ENCODE peak calls at places on chromosomes 12 and 14, in six cellular contexts. C, J, W, D, L and S are unnamed samples.
A peak's percentile ranks its signal among the peaks of the same experiment; 100 is the strongest.

GRCh38 chr12:122399592-122400373 is 22.7 kb downstream of the CLIP1 start:
- DNase-seq in C (no peak), J (peak; percentile 41), W (peak; percentile 60), D (peak; percentile 50), L (peak; percentile 96), S (no peak)

GRCh38 chr12:2679816-2680675 is 114.7 kb upstream of the FKBP4 start:
- DNase-seq in C (no peak), J (no peak), W (no peak), D (no peak), L (no peak), S (no peak)

GRCh38 chr14:52729925-52730707 is at the start of gene STYX:
- DNase-seq in C (peak; percentile 82), J (peak; percentile 98), W (peak; percentile 97), D (peak; percentile 99), L (peak; percentile 97), S (peak; percentile 27)

GRCh38 chr12:116773276-116773731 is 35.2 kb downstream of the RNFT2 start:
- DNase-seq in C (no peak), J (peak; percentile 57), W (no peak), D (no peak), L (peak; percentile 24), S (peak; percentile 63)

GRCh38 chr12:111368291-111368683 is 608 bp downstream of the PHETA1 start:
- DNase-seq in C (peak; percentile 41), J (peak; percentile 15), W (no peak), D (no peak), L (no peak), S (no peak)

GRCh38 chr12:80053048-80053790 is 46.1 kb upstream of the OTOGL start:
- DNase-seq in C (no peak), J (no peak), W (no peak), D (no peak), L (peak; percentile 89), S (no peak)

GRCh38 chr14:106840258-106840657 is 1313.9 kb downstream of the TMEM121 start:
- DNase-seq in C (no peak), J (no peak), W (no peak), D (no peak), L (no peak), S (no peak)

GRCh38 chr14:74244115-74244514 is 4.9 kb downstream of the VSX2 start:
- DNase-seq in C (no peak), J (no peak), W (no peak), D (no peak), L (no peak), S (peak; percentile 58)

GRCh38 chr12:57720606-57721595 is 17.6 kb downstream of the AGAP2 start:
- DNase-seq in C (no peak), J (no peak), W (no peak), D (no peak), L (no peak), S (peak; percentile 5)

GRCh38 chr12:130079254-130079653 is 83.0 kb upstream of the FZD10 start:
- DNase-seq in C (no peak), J (no peak), W (no peak), D (no peak), L (no peak), S (no peak)

GRCh38 chr12:57430117-57430930 is 519 bp downstream of the R3HDM2 start:
- DNase-seq in C (peak; percentile 73), J (peak; percentile 65), W (peak; percentile 82), D (peak; percentile 59), L (peak; percentile 25), S (no peak)

GRCh38 chr14:54105406-54105805 is 148.8 kb upstream of the BMP4 start:
- DNase-seq in C (no peak), J (no peak), W (no peak), D (no peak), L (no peak), S (no peak)

GRCh38 chr12:104263580-104264358 is 39.8 kb upstream of the EID3 start:
- DNase-seq in C (no peak), J (no peak), W (peak; percentile 12), D (no peak), L (peak; percentile 95), S (no peak)

GRCh38 chr14:95388699-95389098 is 69.0 kb upstream of the CLMN start:
- DNase-seq in C (no peak), J (no peak), W (no peak), D (no peak), L (no peak), S (no peak)

GRCh38 chr14:101394374-101394773 is 166.9 kb upstream of the DIO3 start:
- DNase-seq in C (no peak), J (no peak), W (no peak), D (no peak), L (no peak), S (no peak)

GRCh38 chr12:94147991-94148840 is at the start of gene PLXNC1:
- DNase-seq in C (peak; percentile 73), J (peak; percentile 47), W (peak; percentile 70), D (peak; percentile 73), L (peak; percentile 52), S (peak; percentile 86)

GRCh38 chr12:12716151-12716844 is 870 bp upstream of the CDKN1B start:
- DNase-seq in C (no peak), J (no peak), W (no peak), D (peak; percentile 23), L (no peak), S (no peak)

GRCh38 chr12:121823101-121823726 is 19.4 kb downstream of the SETD1B start:
- DNase-seq in C (no peak), J (no peak), W (no peak), D (no peak), L (no peak), S (no peak)

GRCh38 chr12:88549929-88550328 is 30.3 kb downstream of the KITLG start:
- DNase-seq in C (no peak), J (no peak), W (no peak), D (no peak), L (peak; percentile 45), S (no peak)

GRCh38 chr12:15540469-15540872 is 218.2 kb downstream of the PTPRO start:
- DNase-seq in C (no peak), J (no peak), W (no peak), D (no peak), L (peak; percentile 79), S (no peak)

GRCh38 chr14:51855234-51855633 is 5.2 kb upstream of the GNG2 start:
- DNase-seq in C (no peak), J (no peak), W (no peak), D (no peak), L (peak; percentile 58), S (no peak)

GRCh38 chr12:15634010-15634676 is 155.0 kb downstream of the EPS8 start:
- DNase-seq in C (no peak), J (no peak), W (no peak), D (no peak), L (peak; percentile 70), S (no peak)

GRCh38 chr12:95102916-95103671 is 29.7 kb upstream of the NR2C1 start:
- DNase-seq in C (no peak), J (no peak), W (peak; percentile 64), D (peak; percentile 57), L (peak; percentile 59), S (peak; percentile 40)

GRCh38 chr14:76967788-76968187 is 60.7 kb downstream of the IRF2BPL start:
- DNase-seq in C (no peak), J (no peak), W (no peak), D (no peak), L (no peak), S (no peak)

GRCh38 chr14:73751157-73751691 is 37.0 kb upstream of the PNMA1 start:
- DNase-seq in C (no peak), J (no peak), W (no peak), D (no peak), L (no peak), S (no peak)

GRCh38 chr14:76784881-76785280 is 23.6 kb downstream of the VASH1 start:
- DNase-seq in C (no peak), J (peak; percentile 91), W (peak; percentile 76), D (peak; percentile 64), L (peak; percentile 57), S (peak; percentile 98)

GRCh38 chr12:11657511-11657910 is 8.0 kb downstream of the ETV6 start:
- DNase-seq in C (no peak), J (no peak), W (peak; percentile 7), D (no peak), L (no peak), S (no peak)

GRCh38 chr12:66688836-66689439 is 10.1 kb upstream of the GRIP1 start:
- DNase-seq in C (no peak), J (peak; percentile 68), W (peak; percentile 84), D (peak; percentile 27), L (peak; percentile 18), S (peak; percentile 28)

GRCh38 chr14:34201909-34202622 is 251.2 kb upstream of the EGLN3 start:
- DNase-seq in C (no peak), J (no peak), W (no peak), D (no peak), L (no peak), S (no peak)

GRCh38 chr12:31897791-31898503 is 61.3 kb upstream of the RESF1 start:
- DNase-seq in C (no peak), J (no peak), W (peak; percentile 45), D (peak; percentile 26), L (no peak), S (no peak)

GRCh38 chr14:24279301-24280186 is 8.1 kb upstream of the RABGGTA start:
- DNase-seq in C (peak; percentile 51), J (no peak), W (peak; percentile 70), D (peak; percentile 61), L (no peak), S (no peak)